ENCODE peak calls at places on chromosomes 16 and 17, in seven cellular contexts. G, P, L, F, B, A and R are unnamed samples.

GRCh38 chr16:23952128-23953041 is 116.6 kb downstream of the PRKCB start:
- DNase-seq in G (no peak), P (no peak), L (no peak), F (no peak), B (no peak), A (peak), R (no peak)

GRCh38 chr17:80943346-80944145 is 48.1 kb upstream of the CHMP6 start:
- DNase-seq in G (peak), P (peak), L (no peak), F (no peak), B (no peak), A (no peak), R (no peak)

GRCh38 chr17:56029980-56030624 is 123.2 kb upstream of the ANKFN1 start:
- DNase-seq in G (no peak), P (no peak), L (no peak), F (no peak), B (no peak), A (no peak), R (no peak)

GRCh38 chr16:19005561-19006445 is 22.1 kb downstream of the TMC7 start:
- DNase-seq in G (peak), P (peak), L (no peak), F (no peak), B (peak), A (no peak), R (no peak)

GRCh38 chr16:14325921-14326401 is 254.8 kb downstream of the MRTFB start:
- DNase-seq in G (no peak), P (no peak), L (no peak), F (no peak), B (no peak), A (peak), R (no peak)

GRCh38 chr16:5071341-5071680 is 332 bp upstream of the ALG1 start:
- DNase-seq in G (peak), P (no peak), L (no peak), F (no peak), B (no peak), A (no peak), R (no peak)

GRCh38 chr17:41664172-41664457 is 24.6 kb upstream of the EIF1 start:
- DNase-seq in G (no peak), P (peak), L (no peak), F (no peak), B (no peak), A (no peak), R (no peak)

GRCh38 chr17:42153919-42154491 is 784 bp downstream of the RAB5C start:
- DNase-seq in G (no peak), P (no peak), L (no peak), F (no peak), B (no peak), A (no peak), R (no peak)

GRCh38 chr16:51982715-51983680 is 563.9 kb downstream of the TOX3 start:
- DNase-seq in G (no peak), P (no peak), L (no peak), F (no peak), B (peak), A (peak), R (peak)

GRCh38 chr16:66886914-66887313 is 6.6 kb downstream of the PDP2 start:
- DNase-seq in G (no peak), P (no peak), L (no peak), F (no peak), B (no peak), A (no peak), R (no peak)

GRCh38 chr16:16120382-16121184 is 102.7 kb downstream of the ABCC6 start:
- DNase-seq in G (peak), P (peak), L (no peak), F (no peak), B (no peak), A (peak), R (no peak)

GRCh38 chr17:31318298-31319190 is 2.9 kb downstream of the EVI2A start:
- DNase-seq in G (peak), P (peak), L (peak), F (peak), B (peak), A (no peak), R (no peak)

GRCh38 chr17:81390436-81391214 is 4.6 kb upstream of the BAHCC1 start:
- DNase-seq in G (no peak), P (no peak), L (no peak), F (no peak), B (no peak), A (no peak), R (no peak)

GRCh38 chr16:2955779-2956565 is 8.1 kb upstream of the KREMEN2 start:
- DNase-seq in G (peak), P (no peak), L (no peak), F (no peak), B (no peak), A (no peak), R (no peak)

GRCh38 chr17:65931246-65932149 is 260.4 kb downstream of the CEP112 start:
- DNase-seq in G (no peak), P (no peak), L (no peak), F (no peak), B (no peak), A (no peak), R (no peak)

GRCh38 chr17:8904686-8905085 is 37.2 kb upstream of the PIK3R6 start:
- DNase-seq in G (no peak), P (no peak), L (no peak), F (no peak), B (no peak), A (no peak), R (no peak)

GRCh38 chr16:78684655-78685400 is 585.4 kb downstream of the WWOX start:
- DNase-seq in G (no peak), P (peak), L (no peak), F (no peak), B (no peak), A (no peak), R (no peak)

GRCh38 chr17:78736526-78737079 is 45.5 kb downstream of the CYTH1 start:
- DNase-seq in G (peak), P (peak), L (peak), F (peak), B (peak), A (no peak), R (no peak)

GRCh38 chr16:29748077-29748759 is 2.4 kb upstream of the C16orf54 start:
- DNase-seq in G (peak), P (no peak), L (no peak), F (no peak), B (no peak), A (no peak), R (no peak)

GRCh38 chr17:70166571-70166970 is 2.8 kb upstream of the KCNJ2 start:
- DNase-seq in G (no peak), P (no peak), L (no peak), F (no peak), B (no peak), A (no peak), R (no peak)

GRCh38 chr16:57152096-57153093 is 33.4 kb downstream of the PSME3IP1 start:
- DNase-seq in G (peak), P (no peak), L (no peak), F (no peak), B (no peak), A (no peak), R (no peak)

GRCh38 chr17:36602924-36603384 is 1.6 kb downstream of the MRM1 start:
- DNase-seq in G (peak), P (peak), L (peak), F (no peak), B (peak), A (peak), R (peak)

GRCh38 chr17:67044940-67045339 is 586 bp downstream of the CACNG1 start:
- DNase-seq in G (no peak), P (peak), L (no peak), F (no peak), B (no peak), A (peak), R (no peak)

GRCh38 chr17:81035389-81036127 is 607 bp downstream of the BAIAP2 start:
- DNase-seq in G (peak), P (peak), L (no peak), F (no peak), B (no peak), A (no peak), R (no peak)

GRCh38 chr17:54046570-54046969 is 223.8 kb downstream of the KIF2B start:
- DNase-seq in G (no peak), P (no peak), L (no peak), F (no peak), B (no peak), A (no peak), R (no peak)

GRCh38 chr17:7716901-7717755 is at the start of gene DNAH2:
- DNase-seq in G (no peak), P (peak), L (peak), F (peak), B (peak), A (peak), R (peak)

GRCh38 chr17:21001813-21002221 is 41.0 kb downstream of the USP22 start:
- DNase-seq in G (peak), P (peak), L (no peak), F (no peak), B (no peak), A (no peak), R (no peak)

GRCh38 chr17:13986855-13987254 is 82.4 kb upstream of the COX10 start:
- DNase-seq in G (no peak), P (no peak), L (no peak), F (no peak), B (no peak), A (no peak), R (no peak)

GRCh38 chr16:82621796-82622195 is 5.0 kb upstream of the CDH13 start:
- DNase-seq in G (no peak), P (no peak), L (no peak), F (no peak), B (no peak), A (no peak), R (no peak)
- TF ChIP-seq CTCF in G (no peak), P (no peak), L (no peak), F (no peak), B (peak), A (peak), R (no peak)

GRCh38 chr17:39671651-39672521 is 3.6 kb downstream of the PNMT start:
- DNase-seq in G (peak), P (peak), L (no peak), F (no peak), B (peak), A (peak), R (no peak)

GRCh38 chr17:39669897-39670735 is 1.9 kb downstream of the PNMT start:
- DNase-seq in G (no peak), P (peak), L (no peak), F (no peak), B (no peak), A (peak), R (no peak)

GRCh38 chr17:39668141-39668924 is at the start of gene PNMT:
- DNase-seq in G (peak), P (peak), L (peak), F (peak), B (peak), A (peak), R (peak)

GRCh38 chr17:39672522-39673334 is 4.5 kb downstream of the PNMT start:
- DNase-seq in G (peak), P (peak), L (no peak), F (no peak), B (no peak), A (no peak), R (no peak)

DNA sequence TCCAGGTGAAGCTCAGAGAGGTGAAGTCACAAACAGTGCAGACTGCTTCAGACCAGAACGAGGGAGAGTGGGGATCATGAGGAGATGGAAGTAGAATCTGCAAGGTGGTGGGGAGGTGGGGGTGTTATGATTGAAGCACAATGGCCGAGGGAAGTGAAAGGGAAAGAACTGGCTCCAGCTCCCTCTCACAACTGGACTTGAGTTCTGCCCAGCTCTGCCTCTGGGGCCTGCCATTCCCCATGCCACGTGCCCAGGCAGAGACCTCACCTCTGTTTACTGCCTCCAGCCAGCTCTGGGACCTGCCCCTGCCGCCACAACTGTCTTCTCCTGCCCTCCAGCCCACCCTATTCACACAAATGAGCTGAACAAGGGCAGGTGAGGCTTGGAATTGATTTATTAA is 2.5 kb downstream of the PNMT start:
- DNase-seq in G (no peak), P (peak), L (no peak), F (no peak), B (no peak), A (no peak), R (no peak)
- TF ChIP-seq CTCF in G (no peak), P (no peak), L (no peak), F (no peak), B (no peak), A (no peak), R (no peak)

GRCh38 chr17:59693582-59693981 is 13.6 kb downstream of the PTRH2 start:
- DNase-seq in G (no peak), P (no peak), L (no peak), F (no peak), B (no peak), A (no peak), R (no peak)
- TF ChIP-seq CTCF in G (no peak), P (no peak), L (no peak), F (no peak), B (no peak), A (no peak), R (no peak)

GRCh38 chr17:18139949-18140348 is 31.4 kb downstream of the MYO15A start:
- DNase-seq in G (no peak), P (no peak), L (no peak), F (no peak), B (no peak), A (peak), R (no peak)
- TF ChIP-seq CTCF in G (no peak), P (no peak), L (no peak), F (no peak), B (peak), A (peak), R (peak)

GRCh38 chr17:39751637-39752036 is 13.9 kb downstream of the GRB7 start:
- DNase-seq in G (peak), P (peak), L (no peak), F (peak), B (no peak), A (peak), R (no peak)

GRCh38 chr17:39754958-39755549 is 17.3 kb downstream of the GRB7 start:
- DNase-seq in G (peak), P (peak), L (no peak), F (no peak), B (no peak), A (no peak), R (peak)

GRCh38 chr17:39754161-39754957 is 16.6 kb downstream of the GRB7 start:
- DNase-seq in G (peak), P (peak), L (peak), F (peak), B (peak), A (peak), R (peak)

GRCh38 chr17:39752241-39752831 is 14.6 kb downstream of the GRB7 start:
- DNase-seq in G (peak), P (peak), L (no peak), F (peak), B (no peak), A (no peak), R (peak)

GRCh38 chr17:39753514-39754160 is 15.9 kb downstream of the GRB7 start:
- DNase-seq in G (peak), P (peak), L (peak), F (peak), B (no peak), A (peak), R (peak)
- TF ChIP-seq CTCF in G (no peak), P (no peak), L (no peak), F (no peak), B (no peak), A (no peak), R (peak)

GRCh38 chr16:58814348-58814801 is 80.3 kb upstream of the GOT2 start:
- DNase-seq in G (peak), P (no peak), L (peak), F (no peak), B (peak), A (peak), R (peak)
- TF ChIP-seq CTCF in G (peak), P (peak), L (peak), F (peak), B (peak), A (peak), R (peak)

GRCh38 chr17:63478814-63479494 is 2.1 kb downstream of the ACE start:
- DNase-seq in G (peak), P (peak), L (peak), F (peak), B (peak), A (peak), R (peak)
- TF ChIP-seq CTCF in G (peak), P (peak), L (peak), F (peak), B (peak), A (peak), R (peak)

DNA sequence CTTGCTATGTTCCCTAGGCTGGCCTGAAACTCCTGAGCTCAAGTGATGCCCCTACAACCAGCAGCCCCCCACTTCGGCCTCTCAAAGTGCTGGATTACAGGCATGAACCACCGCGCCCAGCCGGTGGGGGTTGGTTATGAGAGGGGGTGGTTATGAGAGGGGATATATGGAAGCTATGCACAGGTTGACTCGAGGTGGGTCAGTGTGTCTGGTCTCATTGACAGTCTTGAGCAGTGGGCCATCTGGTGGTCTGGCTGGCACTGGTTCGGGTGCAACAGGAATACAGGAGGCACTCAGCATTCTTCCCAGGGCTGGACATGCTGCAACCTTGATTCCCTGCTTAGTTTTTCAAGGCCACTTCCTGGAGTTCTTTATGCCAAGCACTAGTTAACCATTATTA is 5.6 kb upstream of the STX1B start:
- DNase-seq in G (no peak), P (no peak), L (no peak), F (no peak), B (no peak), A (peak), R (no peak)
- TF ChIP-seq CTCF in G (no peak), P (no peak), L (no peak), F (no peak), B (no peak), A (no peak), R (peak)

GRCh38 chr17:49191917-49192741 is 18.2 kb downstream of the GNGT2 start:
- DNase-seq in G (peak), P (peak), L (peak), F (peak), B (peak), A (peak), R (peak)
- TF ChIP-seq CTCF in G (peak), P (no peak), L (peak), F (no peak), B (peak), A (peak), R (peak)